ENCODE peak calls at places on chromosomes 16 and 17, in nine cellular contexts. M, C, G, J, D, L, R, K and N are unnamed samples.

GRCh38 chr17:4448197-4448980 is 14.6 kb downstream of the SPNS3 start:
- DNase-seq in K (no peak), C (no peak), D (no peak), J (no peak), L (no peak), R (no peak), M (no peak), G (no peak), N (no peak)

GRCh38 chr17:15655162-15655561 is 28.9 kb downstream of the TRIM16 start:
- DNase-seq in J (no peak), D (no peak), L (no peak), G (no peak), K (no peak), C (no peak), R (no peak), M (no peak), N (no peak)

GRCh38 chr16:57380671-57381462 is 8.6 kb downstream of the CX3CL1 start:
- DNase-seq in M (peak), C (no peak), R (peak), D (no peak), G (no peak), J (no peak), L (no peak), K (no peak), N (no peak)

GRCh38 chr17:49214665-49215360 is 4.3 kb downstream of the ABI3 start:
- DNase-seq in M (peak), G (peak), C (no peak), K (no peak), R (no peak), L (no peak), J (no peak), D (no peak), N (no peak)

GRCh38 chr16:2224183-2224486 is 744 bp downstream of the E4F1 start:
- DNase-seq in K (no peak), M (no peak), C (no peak), D (no peak), J (no peak), R (no peak), L (no peak), G (no peak), N (no peak)

GRCh38 chr16:66481081-66481942 is 54.2 kb downstream of the BEAN1 start:
- DNase-seq in C (no peak), D (no peak), G (no peak), J (no peak), L (no peak), M (no peak), R (no peak), K (no peak), N (no peak)

GRCh38 chr17:39679521-39680192 is 8.2 kb downstream of the PGAP3 start:
- DNase-seq in C (peak), G (no peak), D (no peak), J (peak), R (no peak), K (no peak), M (no peak), L (no peak), N (no peak)

GRCh38 chr17:65177901-65178300 is 40.7 kb downstream of the RGS9 start:
- DNase-seq in R (peak), J (no peak), G (no peak), K (no peak), M (peak), C (no peak), L (no peak), D (no peak), N (no peak)

GRCh38 chr16:49466881-49467280 is 93.3 kb downstream of the C16orf78 start:
- DNase-seq in D (no peak), M (no peak), C (no peak), L (no peak), R (no peak), G (no peak), K (no peak), J (no peak), N (no peak)

GRCh38 chr16:82262244-82262643 is 92.2 kb upstream of the MPHOSPH6 start:
- DNase-seq in K (no peak), R (no peak), G (no peak), L (no peak), D (no peak), J (no peak), C (no peak), M (no peak), N (no peak)

GRCh38 chr17:8839410-8839935 is 28.0 kb downstream of the PIK3R6 start:
- DNase-seq in L (no peak), M (no peak), R (no peak), G (no peak), K (no peak), D (no peak), J (no peak), C (no peak), N (no peak)

GRCh38 chr16:11250091-11250785 is 5.8 kb downstream of the SOCS1 start:
- DNase-seq in L (no peak), G (no peak), C (no peak), M (no peak), D (no peak), K (no peak), J (no peak), R (no peak), N (no peak)

GRCh38 chr17:60583008-60583407 is 17.0 kb upstream of the PPM1D start:
- DNase-seq in M (no peak), R (no peak), G (no peak), C (no peak), K (no peak), J (no peak), L (no peak), D (no peak), N (no peak)

GRCh38 chr17:56737741-56738161 is 96.0 kb downstream of the C17orf67 start:
- DNase-seq in C (no peak), K (no peak), D (peak), J (no peak), L (no peak), G (no peak), M (no peak), R (peak), N (no peak)

GRCh38 chr17:54172654-54173316 is 350.1 kb downstream of the KIF2B start:
- DNase-seq in L (no peak), C (no peak), M (peak), K (no peak), D (no peak), R (peak), G (no peak), J (no peak), N (no peak)

GRCh38 chr17:48293319-48294192 is 136.5 kb downstream of the SKAP1 start:
- DNase-seq in L (no peak), M (no peak), R (peak), G (no peak), K (no peak), J (no peak), D (no peak), C (no peak), N (no peak)

GRCh38 chr17:39277110-39277509 is 51.4 kb upstream of the STAC2 start:
- DNase-seq in D (no peak), J (no peak), R (no peak), G (no peak), M (no peak), L (no peak), K (no peak), C (no peak), N (no peak)

GRCh38 chr16:89409161-89409711 is 81.1 kb downstream of the ANKRD11 start:
- DNase-seq in R (peak), J (peak), G (peak), C (peak), M (peak), L (no peak), K (no peak), D (no peak), N (peak)

GRCh38 chr17:61816538-61816937 is 46.8 kb downstream of the BRIP1 start:
- DNase-seq in K (no peak), G (no peak), R (peak), J (no peak), M (no peak), L (no peak), C (no peak), D (no peak), N (no peak)

GRCh38 chr16:51164167-51164566 is 13.1 kb upstream of the SALL1 start:
- DNase-seq in R (peak), M (no peak), J (no peak), G (no peak), L (no peak), C (no peak), D (peak), K (no peak), N (no peak)

GRCh38 chr17:21039839-21040575 is 2.8 kb downstream of the USP22 start:
- DNase-seq in M (peak), D (no peak), R (peak), J (peak), L (no peak), C (peak), G (peak), K (no peak), N (no peak)

GRCh38 chr16:23863511-23864422 is 28.0 kb downstream of the PRKCB start:
- DNase-seq in L (no peak), K (no peak), J (no peak), C (no peak), D (no peak), M (no peak), R (no peak), G (peak), N (no peak)

GRCh38 chr17:15398736-15399331 is 57.4 kb upstream of the TEKT3 start:
- DNase-seq in C (no peak), G (no peak), D (no peak), K (no peak), M (peak), J (no peak), R (peak), L (no peak), N (no peak)

GRCh38 chr16:11794447-11794846 is 2.6 kb downstream of the ZC3H7A start:
- DNase-seq in C (no peak), M (peak), J (no peak), G (no peak), K (no peak), L (no peak), D (no peak), R (no peak), N (no peak)

GRCh38 chr16:75653926-75654325 is 6.4 kb downstream of the TERF2IP start:
- DNase-seq in R (no peak), K (no peak), J (no peak), M (no peak), L (peak), D (no peak), C (no peak), G (no peak), N (no peak)

GRCh38 chr17:65235284-65235683 is 98.1 kb downstream of the RGS9 start:
- DNase-seq in J (no peak), D (no peak), L (no peak), K (no peak), M (no peak), C (no peak), G (no peak), R (peak), N (no peak)

GRCh38 chr16:30903002-30903401 is 6.6 kb downstream of the CTF1 start:
- DNase-seq in L (no peak), J (no peak), D (no peak), G (no peak), K (no peak), C (no peak), M (no peak), R (no peak), N (no peak)

GRCh38 chr16:47461598-47462266 is 601 bp downstream of the PHKB start:
- DNase-seq in R (peak), D (peak), J (no peak), L (no peak), M (peak), C (no peak), G (no peak), K (no peak), N (no peak)